ENCODE peak calls at places on chromosome 9, in four cellular contexts. A is KG1, K is fibroblast of mammary gland, V is glomerular endothelial cell. G is an unnamed sample.

GRCh38 chr9:17021379-17021970 is 113.4 kb upstream of the CNTLN start:
- DNase-seq in A (no peak), K (no peak), V (no peak), G (no peak)

GRCh38 chr9:124385623-124386022 is 29.6 kb downstream of the PSMB7 start:
- DNase-seq in A (no peak), K (no peak), V (no peak), G (no peak)

GRCh38 chr9:5773324-5773999 is 59.5 kb downstream of the ERMP1 start:
- DNase-seq in A (no peak), K (no peak), V (no peak), G (no peak)

GRCh38 chr9:78325343-78325742 is 28.4 kb downstream of the PSAT1 start:
- DNase-seq in A (no peak), K (peak), V (no peak), G (no peak)

GRCh38 chr9:134377976-134378375 is 51.7 kb downstream of the RXRA start:
- DNase-seq in A (no peak), K (no peak), V (no peak), G (no peak)

GRCh38 chr9:3692606-3693005 is 166.8 kb upstream of the RFX3 start:
- DNase-seq in A (no peak), K (no peak), V (no peak), G (no peak)

GRCh38 chr9:84953797-84954695 is 284.5 kb downstream of the NTRK2 start:
- DNase-seq in A (peak), K (peak), V (peak), G (no peak)

GRCh38 chr9:82332774-82333152 is 344.2 kb downstream of the SPATA31D1 start:
- DNase-seq in A (no peak), K (peak), V (no peak), G (no peak)

GRCh38 chr9:115556432-115556831 is 438.5 kb upstream of the TNC start:
- DNase-seq in A (no peak), K (no peak), V (no peak), G (no peak)

GRCh38 chr9:88544245-88544644 is 9.3 kb downstream of the NXNL2 start:
- DNase-seq in A (no peak), K (peak), V (no peak), G (no peak)

GRCh38 chr9:135718616-135719015 is 16.6 kb downstream of the KCNT1 start:
- DNase-seq in A (no peak), K (peak), V (peak), G (no peak)

GRCh38 chr9:100731038-100731556 is 153.2 kb downstream of the CAVIN4 start:
- DNase-seq in A (no peak), K (no peak), V (no peak), G (no peak)

GRCh38 chr9:35537898-35538297 is 48.0 kb downstream of the RUSC2 start:
- DNase-seq in A (no peak), K (peak), V (no peak), G (no peak)

GRCh38 chr9:117044241-117044640 is 357.1 kb downstream of the TRIM32 start:
- DNase-seq in A (no peak), K (no peak), V (no peak), G (no peak)

GRCh38 chr9:92669890-92670708 is at the start of gene IPPK:
- DNase-seq in A (peak), K (peak), V (peak), G (peak)

GRCh38 chr9:136111190-136111589 is 7.5 kb downstream of the TMEM250 start:
- DNase-seq in A (no peak), K (no peak), V (no peak), G (no peak)

GRCh38 chr9:137986268-137987099 is 108.9 kb downstream of the CACNA1B start:
- DNase-seq in A (no peak), K (no peak), V (no peak), G (no peak)

GRCh38 chr9:4117835-4118610 is 181.8 kb downstream of the GLIS3 start:
- DNase-seq in A (no peak), K (no peak), V (no peak), G (no peak)

GRCh38 chr9:104068546-104068945 is 25.6 kb upstream of the SMC2 start:
- DNase-seq in A (no peak), K (peak), V (no peak), G (no peak)

GRCh38 chr9:16322849-16323248 is 547.6 kb downstream of the BNC2 start:
- DNase-seq in A (no peak), K (no peak), V (no peak), G (no peak)

GRCh38 chr9:124645274-124645673 is 125.8 kb downstream of the NR6A1 start:
- DNase-seq in A (no peak), K (no peak), V (no peak), G (no peak)

GRCh38 chr9:137479892-137480685 is 21.0 kb upstream of the NSMF start:
- DNase-seq in A (no peak), K (no peak), V (no peak), G (no peak)

GRCh38 chr9:37692622-37693221 is 42.0 kb downstream of the FRMPD1 start:
- DNase-seq in A (no peak), K (no peak), V (no peak), G (no peak)

GRCh38 chr9:32423371-32423770 is 38.9 kb downstream of the ACO1 start:
- DNase-seq in A (no peak), K (no peak), V (peak), G (no peak)

GRCh38 chr9:81824802-81825770 is 103.1 kb upstream of the SPATA31D4 start:
- DNase-seq in A (no peak), K (no peak), V (no peak), G (no peak)

GRCh38 chr9:18379073-18379811 is 94.7 kb upstream of the ADAMTSL1 start:
- DNase-seq in A (no peak), K (peak), V (no peak), G (no peak)

GRCh38 chr9:121604242-121604641 is 47.2 kb upstream of the DAB2IP start:
- DNase-seq in A (no peak), K (no peak), V (no peak), G (no peak)

GRCh38 chr9:123684393-123685149 is 245.4 kb downstream of the DENND1A start:
- DNase-seq in A (no peak), K (no peak), V (no peak), G (no peak)

GRCh38 chr9:114631166-114631565 is 20.1 kb downstream of the TMEM268 start:
- DNase-seq in A (no peak), K (no peak), V (no peak), G (no peak)

GRCh38 chr9:219670-220365 is 5.2 kb downstream of the DOCK8 start:
- DNase-seq in A (peak), K (no peak), V (no peak), G (no peak)

GRCh38 chr9:124342402-124342945 is 72.8 kb downstream of the PSMB7 start:
- DNase-seq in A (no peak), K (peak), V (no peak), G (no peak)

GRCh38 chr9:14051459-14051858 is 262.5 kb downstream of the NFIB start:
- DNase-seq in A (no peak), K (peak), V (no peak), G (no peak)

GRCh38 chr9:98401140-98402025 is 145.9 kb upstream of the TBC1D2 start:
- DNase-seq in A (no peak), K (no peak), V (no peak), G (no peak)